ENCODE peak calls at places on chromosomes 12 and 14, in six cellular contexts. N, Q, D, G, U and W are unnamed samples.

GRCh38 chr14:23570806-23571483 is 3.4 kb upstream of the AP1G2 start:
- DNase-seq in D (no peak), U (no peak), G (no peak), N (no peak), Q (no peak), W (peak)

GRCh38 chr14:79825046-79825521 is 386.2 kb downstream of the DIO2 start:
- DNase-seq in N (no peak), D (no peak), U (no peak), Q (peak), G (no peak), W (no peak)

GRCh38 chr14:104973215-104974145 is 4.7 kb downstream of the AHNAK2 start:
- DNase-seq in D (no peak), N (peak), G (no peak), U (peak), Q (peak), W (peak)

GRCh38 chr14:27528328-27528727 is 930.5 kb upstream of the NOVA1 start:
- DNase-seq in U (peak), G (peak), D (no peak), N (peak), Q (peak), W (peak)

GRCh38 chr14:75204106-75204505 is 27.7 kb upstream of the TMED10 start:
- DNase-seq in Q (no peak), D (no peak), G (no peak), N (no peak), U (no peak), W (peak)

GRCh38 chr12:54977857-54978256 is 6.7 kb downstream of the TESPA1 start:
- DNase-seq in D (no peak), N (no peak), Q (no peak), G (no peak), U (no peak), W (no peak)

GRCh38 chr14:38056270-38056669 is 151.4 kb upstream of the SSTR1 start:
- DNase-seq in U (peak), D (no peak), N (no peak), Q (no peak), G (peak), W (no peak)

GRCh38 chr12:132445884-132446471 is 44.0 kb upstream of the FBRSL1 start:
- DNase-seq in U (peak), N (peak), D (peak), G (peak), Q (peak), W (peak)

GRCh38 chr12:77392467-77392866 is 327.1 kb upstream of the E2F7 start:
- DNase-seq in U (no peak), G (no peak), Q (no peak), N (no peak), D (peak), W (no peak)

GRCh38 chr14:22549981-22550670 is 38.9 kb downstream of the DAD1 start:
- DNase-seq in N (no peak), D (no peak), Q (peak), U (no peak), G (peak), W (no peak)

GRCh38 chr14:82915381-82915780 is 1381.7 kb upstream of the SEL1L start:
- DNase-seq in D (no peak), Q (no peak), U (no peak), G (no peak), N (no peak), W (no peak)

GRCh38 chr14:82911930-82912329 is 1378.3 kb upstream of the SEL1L start:
- DNase-seq in N (no peak), G (no peak), U (peak), Q (no peak), D (no peak), W (no peak)

GRCh38 chr14:82913396-82913795 is 1379.7 kb upstream of the SEL1L start:
- DNase-seq in D (no peak), Q (no peak), N (no peak), U (no peak), G (no peak), W (no peak)
- H3K4me2 ChIP-seq in D (no peak), Q (no peak), N (no peak), U (no peak), G (no peak), W (no peak)

GRCh38 chr12:53047221-53048032 is 2.4 kb upstream of the TNS2 start:
- DNase-seq in N (peak), D (peak), Q (peak), G (peak), U (peak), W (peak)
- H3K27ac ChIP-seq in N (peak), D (peak), Q (peak), G (peak), U (no peak), W (peak)

DNA sequence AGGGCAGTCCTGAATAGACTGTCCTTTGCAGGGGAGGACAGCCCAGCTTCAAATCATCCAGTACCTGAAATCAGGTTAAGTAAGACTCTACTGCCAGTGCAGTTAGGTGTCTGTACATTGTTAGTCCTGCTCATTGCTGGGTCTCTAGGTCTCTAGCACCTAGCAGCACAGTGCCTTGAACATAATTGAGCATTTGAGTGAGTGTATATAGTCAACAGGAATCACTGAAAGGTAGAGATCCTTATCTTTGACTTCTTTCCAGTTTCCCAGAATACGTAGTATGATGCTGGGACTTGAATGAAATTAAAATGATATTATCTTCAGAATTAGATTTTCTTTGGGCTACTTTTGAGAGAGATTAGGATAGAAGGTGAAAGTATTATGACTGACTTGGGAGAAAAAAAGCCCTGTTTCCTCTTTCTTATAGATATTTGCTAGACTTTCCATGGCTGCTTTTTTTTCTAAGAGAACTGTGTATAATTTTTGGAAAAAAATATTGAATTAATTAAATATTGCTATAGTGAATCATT is 51.4 kb downstream of the PPP4R4 start:
- DNase-seq in G (no peak), Q (no peak), U (no peak), N (no peak), D (no peak), W (no peak)
- H3K4me2 ChIP-seq in G (no peak), Q (no peak), U (no peak), N (no peak), D (no peak), W (no peak)

GRCh38 chr12:88896958-88897357 is 316.7 kb upstream of the KITLG start:
- DNase-seq in Q (peak), N (no peak), G (no peak), U (no peak), D (no peak), W (no peak)
- H3K27ac ChIP-seq in Q (no peak), N (no peak), G (no peak), U (no peak), D (no peak), W (no peak)

GRCh38 chr12:131159660-131160059 is 206.0 kb downstream of the ADGRD1 start:
- DNase-seq in N (no peak), D (no peak), Q (peak), U (peak), G (peak), W (no peak)
- H3K4me2 ChIP-seq in N (no peak), D (no peak), Q (no peak), U (no peak), G (no peak), W (no peak)

DNA sequence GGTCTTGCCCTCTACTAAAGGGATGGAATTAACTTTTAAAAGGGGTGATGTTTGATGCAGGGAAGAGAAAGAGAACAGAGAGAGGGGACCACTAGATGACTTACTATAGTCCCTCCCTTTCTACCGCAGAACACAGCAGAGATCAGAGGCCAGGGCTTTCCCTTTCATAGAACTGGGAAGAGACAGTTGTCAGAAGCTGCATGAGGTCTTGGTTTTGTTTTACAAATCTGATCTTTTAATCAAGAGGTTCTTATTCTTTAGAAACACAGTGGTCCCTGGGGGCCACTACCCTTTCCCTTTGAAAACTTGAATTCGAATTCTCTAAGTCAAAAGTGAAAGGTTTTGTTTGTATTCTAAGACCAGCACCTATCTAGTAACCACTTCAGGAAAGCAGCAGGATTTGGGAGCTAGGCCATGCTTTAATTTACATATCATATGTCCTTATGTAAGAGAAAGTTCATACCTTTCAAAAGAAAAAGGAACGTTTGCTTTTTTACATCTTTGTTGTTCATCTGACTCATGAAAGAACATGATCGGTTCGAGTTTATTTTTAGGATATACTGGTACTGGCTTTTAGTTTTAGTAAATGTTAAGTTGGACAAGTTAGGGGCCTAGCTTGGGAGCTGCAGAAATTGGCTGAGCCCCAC is 6.3 kb downstream of the FBXL14 start:
- DNase-seq in N (no peak), D (no peak), G (peak), U (peak), Q (peak), W (no peak)
- H3K27ac ChIP-seq in N (no peak), D (no peak), G (no peak), U (peak), Q (peak), W (peak)

GRCh38 chr12:88750867-88751543 is 170.7 kb upstream of the KITLG start:
- DNase-seq in G (no peak), N (no peak), Q (no peak), D (no peak), U (no peak), W (no peak)

GRCh38 chr12:88756153-88756552 is 175.9 kb upstream of the KITLG start:
- DNase-seq in D (no peak), U (no peak), N (no peak), G (no peak), Q (no peak), W (no peak)

GRCh38 chr12:88753707-88754106 is 173.4 kb upstream of the KITLG start:
- DNase-seq in N (no peak), U (no peak), G (no peak), D (no peak), Q (no peak), W (no peak)

GRCh38 chr12:88752183-88752582 is 171.9 kb upstream of the KITLG start:
- DNase-seq in Q (no peak), U (no peak), N (no peak), G (no peak), D (no peak), W (peak)

DNA sequence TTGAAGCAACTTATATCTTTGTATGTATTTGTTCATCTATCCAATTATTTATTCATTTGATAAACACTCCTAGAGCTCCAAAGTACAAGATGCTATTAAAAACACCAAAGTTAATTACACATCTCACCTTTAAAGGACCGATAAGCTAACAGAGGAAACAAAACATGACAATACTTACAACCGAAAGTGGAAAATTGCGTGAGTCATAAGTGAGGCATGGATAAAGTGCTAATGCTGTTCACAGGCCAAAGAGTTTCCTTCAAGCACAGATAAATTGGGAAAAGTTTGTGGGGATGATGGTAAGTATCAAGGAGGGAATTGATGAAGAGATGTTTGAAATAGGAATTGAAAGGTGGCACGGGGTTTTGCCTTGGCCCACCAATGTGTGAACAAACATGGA is 172.8 kb upstream of the KITLG start:
- DNase-seq in Q (no peak), G (no peak), N (no peak), D (no peak), U (no peak), W (no peak)
- H3K4me2 ChIP-seq in Q (no peak), G (no peak), N (no peak), D (no peak), U (no peak), W (peak)

GRCh38 chr12:459430-460258 is at the start of gene B4GALNT3:
- DNase-seq in Q (peak), U (peak), N (peak), D (peak), G (peak), W (peak)
- H3K27ac ChIP-seq in Q (no peak), U (no peak), N (peak), D (no peak), G (no peak), W (peak)